ENCODE peak calls at places on chromosomes 7 and 10, in ten cellular contexts. W, V, Q, H, G, J, T, A, N and C are unnamed samples.

GRCh38 chr7:27188666-27189559 is 3.9 kb upstream of the HOXA11 start:
- DNase-seq in A (no peak), V (peak), Q (peak), W (peak), J (no peak), H (no peak), N (peak), T (no peak), G (peak), C (peak)

GRCh38 chr10:29590598-29591415 is 44.0 kb downstream of the SVIL start:
- DNase-seq in H (peak), T (peak), Q (no peak), A (peak), W (peak), G (no peak), N (no peak), J (peak), V (no peak), C (peak)

GRCh38 chr7:144477348-144477747 is 73.9 kb upstream of the NOBOX start:
- DNase-seq in H (no peak), V (no peak), N (no peak), A (no peak), Q (no peak), T (no peak), G (no peak), J (no peak), W (no peak), C (no peak)

GRCh38 chr7:70241776-70242175 is 643.5 kb downstream of the AUTS2 start:
- DNase-seq in V (no peak), H (no peak), Q (no peak), W (no peak), T (no peak), G (no peak), J (no peak), N (no peak), A (no peak), C (no peak)

GRCh38 chr7:101940151-101940550 is 122.7 kb downstream of the CUX1 start:
- DNase-seq in N (no peak), Q (no peak), J (no peak), W (no peak), V (no peak), G (no peak), A (no peak), T (no peak), H (no peak), C (no peak)

GRCh38 chr10:68332259-68333057 is at the start of gene PBLD:
- DNase-seq in G (peak), W (peak), N (peak), J (peak), H (peak), A (peak), V (peak), T (peak), Q (peak), C (peak)

GRCh38 chr10:48288661-48289060 is 14.2 kb upstream of the FRMPD2 start:
- DNase-seq in N (no peak), V (no peak), H (no peak), W (no peak), J (no peak), T (no peak), A (no peak), Q (no peak), G (no peak), C (no peak)

GRCh38 chr7:129875745-129876411 is 76.9 kb downstream of the UBE2H start:
- DNase-seq in A (peak), H (no peak), Q (no peak), J (peak), V (no peak), G (no peak), W (peak), T (no peak), N (no peak), C (peak)

GRCh38 chr10:34364253-34365037 is 450.7 kb downstream of the PARD3 start:
- DNase-seq in W (peak), Q (no peak), N (no peak), G (no peak), V (no peak), H (peak), T (no peak), J (no peak), A (no peak), C (no peak)

GRCh38 chr7:674454-675410 is 51.8 kb upstream of the DNAAF5 start:
- DNase-seq in N (no peak), H (no peak), V (no peak), W (peak), G (peak), J (no peak), Q (no peak), A (no peak), T (no peak), C (no peak)

GRCh38 chr7:21986101-21986500 is 40.4 kb upstream of the CDCA7L start:
- DNase-seq in T (no peak), V (no peak), N (peak), J (no peak), A (no peak), H (no peak), W (no peak), G (no peak), Q (no peak), C (no peak)

GRCh38 chr7:54833021-54833467 is 74.0 kb upstream of the SEC61G start:
- DNase-seq in G (no peak), T (no peak), A (no peak), H (no peak), J (no peak), W (no peak), N (peak), V (no peak), Q (no peak), C (no peak)

GRCh38 chr10:46525824-46526681 is 30.4 kb downstream of the GPRIN2 start:
- DNase-seq in T (no peak), W (no peak), H (peak), J (no peak), Q (no peak), A (peak), N (peak), G (no peak), V (peak), C (no peak)

GRCh38 chr7:95411666-95412065 is 15.5 kb upstream of the PON3 start:
- DNase-seq in V (no peak), N (no peak), J (no peak), H (no peak), A (no peak), G (no peak), Q (no peak), W (no peak), T (no peak), C (no peak)

GRCh38 chr7:124130-124949 is 68.0 kb upstream of the FAM20C start:
- DNase-seq in T (peak), V (no peak), A (no peak), Q (no peak), G (no peak), N (peak), H (no peak), W (no peak), J (peak), C (no peak)

GRCh38 chr10:36888925-36889573 is 236.3 kb upstream of the ANKRD30A start:
- DNase-seq in V (peak), A (peak), G (peak), J (peak), T (peak), H (peak), N (peak), W (peak), Q (no peak), C (no peak)

GRCh38 chr7:158749396-158749795 is 44.8 kb upstream of the NCAPG2 start:
- DNase-seq in T (no peak), Q (no peak), H (no peak), A (no peak), W (no peak), J (no peak), V (no peak), N (no peak), G (no peak), C (no peak)

GRCh38 chr10:117788911-117789310 is 246.4 kb downstream of the EMX2 start:
- DNase-seq in H (no peak), Q (no peak), V (peak), J (no peak), W (no peak), T (no peak), G (no peak), N (no peak), A (no peak), C (no peak)

GRCh38 chr7:20539201-20539600 is 76.3 kb upstream of the ABCB5 start:
- DNase-seq in G (no peak), J (peak), A (no peak), N (no peak), Q (no peak), W (no peak), V (no peak), T (no peak), H (no peak), C (no peak)

GRCh38 chr10:79320785-79321493 is 26.3 kb upstream of the PPIF start:
- DNase-seq in H (peak), N (no peak), Q (no peak), A (peak), G (no peak), J (no peak), T (no peak), V (no peak), W (peak), C (peak)

GRCh38 chr10:79562135-79562756 is 2.0 kb upstream of the SFTPA2 start:
- DNase-seq in J (peak), H (peak), V (peak), T (peak), A (peak), G (peak), W (peak), N (peak), Q (peak), C (peak)

GRCh38 chr10:24463683-24464426 is 254.9 kb downstream of the KIAA1217 start:
- DNase-seq in H (peak), Q (no peak), G (peak), J (no peak), N (no peak), T (peak), V (no peak), W (peak), A (peak), C (peak)

GRCh38 chr7:142603870-142604448 is 145.3 kb upstream of the PRSS1 start:
- DNase-seq in J (peak), W (peak), N (peak), H (peak), G (peak), A (peak), V (peak), T (peak), Q (peak), C (peak)

GRCh38 chr7:90163534-90163933 is 9.3 kb downstream of the STEAP1 start:
- DNase-seq in N (no peak), V (no peak), A (no peak), G (no peak), T (no peak), H (no peak), W (no peak), J (no peak), Q (no peak), C (no peak)

GRCh38 chr7:81600608-81601007 is 169.2 kb downstream of the HGF start:
- DNase-seq in T (no peak), G (no peak), Q (no peak), W (peak), N (no peak), A (peak), H (peak), J (no peak), V (no peak), C (peak)

GRCh38 chr7:128178611-128179010 is 62.5 kb upstream of the LEP start:
- DNase-seq in V (peak), T (no peak), N (no peak), H (no peak), G (no peak), A (no peak), W (no peak), Q (no peak), J (no peak), C (no peak)

GRCh38 chr10:11603741-11604140 is 7.7 kb downstream of the USP6NL start:
- DNase-seq in W (no peak), J (no peak), Q (no peak), G (no peak), H (no peak), T (no peak), N (no peak), V (no peak), A (no peak), C (no peak)

GRCh38 chr7:12623885-12624498 is 53.5 kb downstream of the SCIN start:
- DNase-seq in T (peak), A (peak), V (no peak), Q (no peak), J (peak), H (peak), W (peak), G (no peak), N (no peak), C (peak)

GRCh38 chr7:152759655-152760383 is at the start of gene ACTR3B:
- DNase-seq in N (peak), J (peak), A (peak), H (peak), W (peak), G (peak), Q (peak), V (peak), T (peak), C (peak)

GRCh38 chr10:132117146-132117545 is 51.4 kb downstream of the JAKMIP3 start:
- DNase-seq in Q (no peak), A (no peak), T (no peak), V (no peak), J (no peak), H (no peak), G (no peak), N (no peak), W (no peak), C (no peak)

GRCh38 chr10:45444976-45445898 is 71.2 kb downstream of the ALOX5 start:
- DNase-seq in V (peak), J (no peak), G (no peak), W (no peak), T (no peak), Q (no peak), A (no peak), N (no peak), H (no peak), C (no peak)

GRCh38 chr7:115208710-115209540 is 287.0 kb downstream of the MDFIC start:
- DNase-seq in V (no peak), N (no peak), Q (no peak), W (no peak), A (no peak), H (no peak), J (no peak), T (no peak), G (no peak), C (no peak)

GRCh38 chr10:131177431-131178327 is 133.8 kb downstream of the TCERG1L start:
- DNase-seq in G (no peak), T (peak), Q (no peak), H (no peak), A (no peak), N (no peak), W (no peak), J (no peak), V (peak), C (no peak)

GRCh38 chr7:12158334-12159060 is 52.6 kb upstream of the TMEM106B start:
- DNase-seq in G (no peak), H (peak), A (peak), T (no peak), W (peak), Q (no peak), N (no peak), V (no peak), J (no peak), C (no peak)

GRCh38 chr10:13222151-13222550 is 12.0 kb downstream of the UCMA start:
- DNase-seq in N (no peak), W (no peak), G (no peak), H (no peak), J (no peak), T (no peak), V (no peak), Q (no peak), A (no peak), C (no peak)

GRCh38 chr10:63521389-63522128 is at the start of gene REEP3:
- DNase-seq in N (peak), W (peak), A (peak), Q (peak), J (peak), T (peak), H (peak), G (peak), V (peak), C (peak)

GRCh38 chr10:72334196-72334831 is 20.4 kb downstream of the DNAJB12 start:
- DNase-seq in W (peak), J (no peak), Q (no peak), V (peak), N (peak), A (peak), G (no peak), H (peak), T (peak), C (no peak)

GRCh38 chr10:31346953-31347352 is 27.9 kb downstream of the ZEB1 start:
- DNase-seq in G (no peak), V (no peak), H (no peak), Q (no peak), A (no peak), J (no peak), N (no peak), T (no peak), W (no peak), C (no peak)
- TF ChIP-seq CTCF in G (no peak), V (no peak), H (no peak), Q (no peak), A (no peak), J (no peak), N (no peak), T (no peak), W (no peak), C (no peak)

DNA sequence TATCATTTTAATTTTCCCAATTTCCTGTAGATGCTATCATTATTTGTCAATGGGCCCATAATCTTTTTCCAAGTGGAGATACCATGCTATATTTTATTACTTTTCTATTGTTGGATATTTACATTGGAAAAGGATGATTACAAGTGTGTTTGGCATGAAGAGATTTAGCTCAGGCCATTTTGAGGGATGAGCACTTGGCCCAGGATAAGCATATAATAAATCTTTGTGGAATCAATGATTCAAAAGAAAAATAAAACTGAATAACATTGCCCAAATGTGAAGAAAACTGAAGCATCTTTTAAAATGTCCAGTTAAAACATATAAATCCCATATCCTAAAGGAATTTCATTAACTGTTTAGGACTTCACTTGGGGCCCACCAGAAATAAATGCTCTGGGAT is 260.9 kb upstream of the BMPER start:
- DNase-seq in V (no peak), T (no peak), Q (no peak), J (no peak), W (no peak), N (no peak), H (no peak), A (peak), G (no peak), C (no peak)
- TF ChIP-seq CTCF in V (no peak), T (no peak), Q (no peak), J (no peak), W (no peak), N (no peak), H (no peak), A (no peak), G (no peak), C (no peak)

GRCh38 chr10:104254493-104255243 is at the start of gene GSTO1:
- DNase-seq in Q (peak), A (peak), N (peak), V (peak), J (peak), G (peak), H (peak), W (peak), T (peak), C (peak)
- TF ChIP-seq CTCF in Q (no peak), A (no peak), N (no peak), V (no peak), J (no peak), G (no peak), H (no peak), W (peak), T (no peak), C (no peak)

GRCh38 chr7:87225696-87226095 is 6.2 kb upstream of the TMEM243 start:
- DNase-seq in W (no peak), Q (no peak), H (peak), V (no peak), A (peak), G (no peak), J (no peak), N (no peak), T (no peak), C (peak)
- TF ChIP-seq CTCF in W (no peak), Q (no peak), H (no peak), V (peak), A (no peak), G (no peak), J (no peak), N (no peak), T (no peak), C (peak)

GRCh38 chr7:112575864-112576263 is 95.1 kb downstream of the LSMEM1 start:
- DNase-seq in N (no peak), V (no peak), W (no peak), T (no peak), A (no peak), Q (no peak), G (no peak), H (no peak), J (no peak), C (no peak)
- TF ChIP-seq CTCF in N (no peak), V (no peak), W (no peak), T (no peak), A (no peak), Q (no peak), G (no peak), H (no peak), J (no peak), C (no peak)

GRCh38 chr7:109844362-109844761 is 1246.6 kb upstream of the LRRN3 start:
- DNase-seq in Q (no peak), J (no peak), N (no peak), H (peak), G (no peak), T (peak), V (no peak), W (no peak), A (peak), C (peak)
- TF ChIP-seq CTCF in Q (peak), J (peak), N (peak), H (peak), G (peak), T (peak), V (peak), W (peak), A (peak), C (peak)

DNA sequence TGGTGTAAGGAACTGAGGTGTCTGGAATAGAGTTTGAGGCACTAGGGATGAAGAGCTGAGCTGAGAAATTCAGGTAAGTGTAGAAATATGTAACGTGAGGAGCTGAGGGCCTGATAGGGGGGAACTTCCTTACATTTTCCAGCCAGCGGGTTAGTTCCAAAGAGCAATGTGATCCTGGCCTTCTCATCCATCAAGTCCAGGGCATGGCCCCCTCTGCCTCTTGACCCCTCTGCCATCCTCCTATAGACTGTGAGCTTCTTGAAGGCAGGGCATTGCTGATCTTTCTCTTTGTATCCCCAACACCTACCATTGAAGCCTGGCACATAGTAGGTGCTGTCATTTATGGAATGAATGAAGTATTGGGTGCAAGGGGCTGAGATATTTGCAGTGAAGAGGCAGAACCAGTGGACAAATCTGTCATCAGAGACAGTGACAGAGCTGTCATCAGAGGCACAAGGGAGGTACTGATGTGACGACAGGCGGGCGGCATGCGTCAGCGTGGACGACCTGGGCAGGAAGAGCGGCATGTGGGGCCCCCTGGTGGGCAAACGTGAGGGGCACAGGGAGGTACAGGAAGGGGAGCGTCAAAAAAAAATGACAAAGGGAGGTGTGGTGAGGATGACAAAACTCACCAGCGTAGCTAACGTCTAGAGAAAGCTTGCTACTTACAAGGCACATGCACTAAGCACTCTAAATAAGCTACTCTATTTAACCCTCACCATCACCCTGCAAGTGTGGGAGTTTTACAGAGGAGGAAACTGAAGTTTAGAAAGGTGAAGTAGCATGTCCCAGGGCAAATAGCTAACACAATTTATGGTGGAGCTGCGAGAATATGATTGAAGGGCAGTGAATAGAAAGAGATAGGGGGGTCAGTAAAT is 5.2 kb upstream of the CAMK2G start:
- DNase-seq in V (peak), A (peak), T (peak), G (peak), Q (peak), W (peak), J (peak), H (peak), N (peak), C (peak)
- TF ChIP-seq CTCF in V (peak), A (peak), T (peak), G (peak), Q (peak), W (peak), J (peak), H (peak), N (peak), C (peak)